ENCODE peak calls at places on chromosomes 12 and 14, in ten cellular contexts. Q is effector memory CD8-positive, alpha-beta T cell; Z is ascending aorta; V is AG09319; G is NCI-H1092; I is HCEC 1CT; J is mucosa of descending colon; R is stimulated activated naive CD4-positive, alpha-beta T cell; M is cerebellar nuclear complex; L is RWPE1. P is an unnamed sample.

GRCh38 chr14:105576525-105577088 is 50.2 kb downstream of the TMEM121 start:
- DNase-seq in Q (no peak), Z (no peak), V (no peak), G (no peak), I (no peak), J (no peak), R (no peak), M (no peak), L (no peak), P (no peak)

GRCh38 chr12:6097384-6097783 is 27.1 kb downstream of the VWF start:
- DNase-seq in Q (no peak), Z (no peak), V (no peak), G (no peak), I (peak; percentile 72), J (no peak), R (no peak), M (no peak), L (peak; percentile 37), P (no peak)

GRCh38 chr12:91628656-91629055 is 446.0 kb upstream of the DCN start:
- DNase-seq in Q (no peak), Z (no peak), V (no peak), G (no peak), I (no peak), J (no peak), R (no peak), M (no peak), L (no peak), P (no peak)

GRCh38 chr12:64105026-64105425 is 117.1 kb downstream of the KICS2 start:
- DNase-seq in Q (no peak), Z (no peak), V (no peak), G (no peak), I (no peak), J (no peak), R (no peak), M (no peak), L (no peak), P (no peak)

GRCh38 chr14:48575772-48576171 is 900.4 kb upstream of the MDGA2 start:
- DNase-seq in Q (no peak), Z (no peak), V (no peak), G (no peak), I (no peak), J (no peak), R (no peak), M (no peak), L (no peak), P (no peak)

GRCh38 chr12:9340422-9341259 is 132.4 kb upstream of the PZP start:
- DNase-seq in Q (no peak), Z (no peak), V (no peak), G (no peak), I (peak; percentile 95), J (no peak), R (no peak), M (no peak), L (no peak), P (no peak)

GRCh38 chr12:104985206-104985605 is 910 bp upstream of the NOPCHAP1 start:
- DNase-seq in Q (no peak), Z (no peak), V (no peak), G (no peak), I (no peak), J (no peak), R (no peak), M (no peak), L (no peak), P (no peak)

GRCh38 chr14:50853891-50854290 is 18.0 kb upstream of the ABHD12B start:
- DNase-seq in Q (no peak), Z (no peak), V (no peak), G (no peak), I (no peak), J (no peak), R (no peak), M (no peak), L (no peak), P (no peak)

GRCh38 chr12:76539727-76540126 is 19.8 kb downstream of the OSBPL8 start:
- DNase-seq in Q (no peak), Z (no peak), V (no peak), G (no peak), I (no peak), J (no peak), R (no peak), M (no peak), L (no peak), P (no peak)

GRCh38 chr14:89955022-89955414 is 488 bp upstream of the EFCAB11 start:
- DNase-seq in Q (no peak), Z (no peak), V (no peak), G (no peak), I (no peak), J (no peak), R (no peak), M (no peak), L (no peak), P (no peak)

GRCh38 chr14:65552724-65553123 is 140.2 kb downstream of the FUT8 start:
- DNase-seq in Q (no peak), Z (no peak), V (no peak), G (no peak), I (no peak), J (no peak), R (no peak), M (no peak), L (no peak), P (no peak)

GRCh38 chr12:1595026-1595561 is 713 bp upstream of the FBXL14 start:
- DNase-seq in Q (no peak), Z (no peak), V (no peak), G (no peak), I (no peak), J (no peak), R (no peak), M (no peak), L (no peak), P (no peak)

GRCh38 chr14:99755629-99756603 is 37.3 kb upstream of the EML1 start:
- DNase-seq in Q (no peak), Z (peak; percentile 78), V (peak; percentile 80), G (no peak), I (peak; percentile 91), J (peak; percentile 79), R (no peak), M (no peak), L (peak; percentile 34), P (no peak)

GRCh38 chr12:685388-685787 is 22.1 kb upstream of the NINJ2 start:
- DNase-seq in Q (peak; percentile 87), Z (no peak), V (no peak), G (peak; percentile 6), I (no peak), J (no peak), R (peak; percentile 85), M (no peak), L (no peak), P (no peak)

GRCh38 chr12:132505105-132505851 is 15.3 kb downstream of the FBRSL1 start:
- DNase-seq in Q (no peak), Z (no peak), V (no peak), G (no peak), I (no peak), J (peak; percentile 71), R (no peak), M (no peak), L (no peak), P (no peak)

GRCh38 chr12:62190921-62191746 is 69.1 kb upstream of the USP15 start:
- DNase-seq in Q (no peak), Z (no peak), V (no peak), G (no peak), I (no peak), J (peak; percentile 48), R (no peak), M (no peak), L (peak; percentile 7), P (no peak)

P was measured in keratinocyte.